ENCODE peak calls at places on chromosome 14, in seven cellular contexts. Z is spleen, S is GM23248, U is gastrocnemius medialis, X is left lung, D is adipocyte, T is uterus. I is an unnamed sample. For H3K4me1 and H3K36me3, the result is how much of the 10 kb centered on the place peaks cover.

GRCh38 chr14:32508281-32508680 is 179.2 kb downstream of the AKAP6 start:
- DNase-seq in X (no peak), Z (no peak), T (no peak), D (peak), S (peak), U (no peak), I (no peak)

GRCh38 chr14:23286904-23287479 is 1.1 kb upstream of the HOMEZ start:
- DNase-seq in T (no peak), Z (no peak), D (peak), U (no peak), S (peak), X (no peak), I (no peak)

GRCh38 chr14:95935228-95935822 is 58.7 kb downstream of the TUNAR start:
- DNase-seq in S (peak), Z (no peak), D (peak), X (no peak), U (no peak), T (no peak), I (peak)

GRCh38 chr14:70013269-70013873 is 134.2 kb downstream of the SMOC1 start:
- DNase-seq in X (no peak), U (no peak), Z (no peak), D (no peak), S (peak), T (no peak), I (no peak)

GRCh38 chr14:32068708-32069107 is 8.4 kb upstream of the ARHGAP5 start:
- DNase-seq in D (no peak), U (no peak), Z (no peak), T (no peak), S (no peak), X (no peak), I (no peak)

GRCh38 chr14:79378020-79378419 is 833.3 kb downstream of the DIO2 start:
- DNase-seq in U (no peak), D (no peak), T (no peak), Z (no peak), X (no peak), S (no peak), I (no peak)

GRCh38 chr14:54918427-54918826 is 15.8 kb upstream of the GCH1 start:
- DNase-seq in Z (no peak), X (no peak), D (no peak), T (no peak), S (no peak), U (no peak), I (no peak)

GRCh38 chr14:31941487-31941886 is 135.6 kb upstream of the ARHGAP5 start:
- DNase-seq in T (no peak), S (no peak), U (no peak), D (no peak), X (no peak), Z (no peak), I (no peak)

GRCh38 chr14:53409974-53410373 is 256.9 kb upstream of the DDHD1 start:
- DNase-seq in D (no peak), T (no peak), S (peak), U (no peak), Z (no peak), X (no peak), I (no peak)

GRCh38 chr14:57526942-57527341 is 33.3 kb upstream of the CCDC198 start:
- DNase-seq in T (no peak), D (no peak), U (no peak), Z (no peak), X (no peak), S (no peak), I (no peak)

GRCh38 chr14:68392393-68393085 is 400.3 kb downstream of the ZFP36L1 start:
- DNase-seq in Z (peak), D (no peak), S (no peak), X (peak), U (peak), T (peak), I (peak)

GRCh38 chr14:89384636-89385035 is 32.4 kb downstream of the FOXN3 start:
- DNase-seq in D (no peak), Z (no peak), S (no peak), U (no peak), T (no peak), X (no peak), I (no peak)

DNA sequence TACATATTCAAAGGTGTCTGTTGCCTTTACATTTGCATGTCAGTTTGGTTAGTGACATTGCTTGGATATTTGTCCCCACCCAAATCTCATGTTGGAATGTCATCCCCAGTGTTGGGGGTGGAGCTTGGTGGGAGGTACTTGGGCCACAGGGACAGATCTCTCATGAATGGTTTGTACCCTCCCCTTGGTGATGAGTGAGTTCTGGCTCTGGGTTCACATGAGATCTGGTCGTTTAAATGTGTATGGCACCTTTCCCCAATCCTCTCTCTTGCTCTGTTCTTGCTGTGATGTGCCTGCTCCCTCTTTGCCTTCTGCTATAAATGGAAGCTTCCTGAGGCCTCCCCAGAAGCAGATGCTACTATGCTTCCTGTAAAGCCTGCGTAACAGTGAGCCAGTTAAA is 207.9 kb upstream of the DIO3 start:
- DNase-seq in X (no peak), D (no peak), S (no peak), U (no peak), T (peak), Z (no peak), I (no peak)
- H3K4me1 ChIP-seq in X (under half), D (under half), S (under half), U (under half), T (under half), Z (under half), I (under half)

DNA sequence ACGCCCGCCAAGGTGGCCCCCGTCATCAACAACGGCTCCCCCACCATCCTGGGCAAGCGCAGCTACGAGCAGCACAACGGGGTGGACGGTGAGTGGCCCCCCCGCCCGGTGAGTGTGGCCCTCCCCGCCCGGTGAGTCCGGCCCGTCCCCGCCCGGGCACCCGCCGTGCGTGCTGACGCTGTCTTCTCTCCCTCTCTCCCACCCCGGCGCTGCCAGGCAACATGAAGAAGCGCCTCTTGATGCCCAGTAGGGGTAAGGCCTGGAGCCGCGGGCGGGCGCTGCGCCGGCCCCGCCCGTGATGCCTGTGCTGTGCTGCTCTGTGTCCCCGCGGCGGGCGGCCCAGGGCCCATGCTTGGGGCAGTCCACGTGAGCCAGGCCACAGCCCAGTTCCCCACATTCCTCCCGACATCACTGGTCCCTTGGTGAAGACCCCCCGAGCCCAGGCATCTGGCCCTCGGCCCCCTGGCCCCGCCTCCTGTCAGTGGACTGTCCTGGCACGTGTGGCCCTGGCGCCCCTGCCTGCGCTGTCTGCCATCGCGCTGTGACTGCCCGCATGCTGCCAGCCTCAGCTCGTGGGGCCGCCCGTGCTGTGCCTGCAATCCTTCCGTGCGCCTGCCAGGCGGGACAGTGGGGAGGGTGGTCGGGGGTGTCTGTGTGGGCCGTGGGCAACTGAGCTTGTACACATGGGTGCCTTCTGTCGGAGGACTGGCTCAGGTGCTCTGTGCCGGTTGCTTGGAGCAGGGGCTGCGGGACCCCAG is 8.0 kb upstream of the CRIP2 start:
- DNase-seq in D (no peak), S (no peak), U (no peak), Z (no peak), X (no peak), T (no peak), I (no peak)
- H3K36me3 ChIP-seq in D (under half), S (under half), U (under half), Z (half or more), X (under half), T (under half), I (under half)

DNA sequence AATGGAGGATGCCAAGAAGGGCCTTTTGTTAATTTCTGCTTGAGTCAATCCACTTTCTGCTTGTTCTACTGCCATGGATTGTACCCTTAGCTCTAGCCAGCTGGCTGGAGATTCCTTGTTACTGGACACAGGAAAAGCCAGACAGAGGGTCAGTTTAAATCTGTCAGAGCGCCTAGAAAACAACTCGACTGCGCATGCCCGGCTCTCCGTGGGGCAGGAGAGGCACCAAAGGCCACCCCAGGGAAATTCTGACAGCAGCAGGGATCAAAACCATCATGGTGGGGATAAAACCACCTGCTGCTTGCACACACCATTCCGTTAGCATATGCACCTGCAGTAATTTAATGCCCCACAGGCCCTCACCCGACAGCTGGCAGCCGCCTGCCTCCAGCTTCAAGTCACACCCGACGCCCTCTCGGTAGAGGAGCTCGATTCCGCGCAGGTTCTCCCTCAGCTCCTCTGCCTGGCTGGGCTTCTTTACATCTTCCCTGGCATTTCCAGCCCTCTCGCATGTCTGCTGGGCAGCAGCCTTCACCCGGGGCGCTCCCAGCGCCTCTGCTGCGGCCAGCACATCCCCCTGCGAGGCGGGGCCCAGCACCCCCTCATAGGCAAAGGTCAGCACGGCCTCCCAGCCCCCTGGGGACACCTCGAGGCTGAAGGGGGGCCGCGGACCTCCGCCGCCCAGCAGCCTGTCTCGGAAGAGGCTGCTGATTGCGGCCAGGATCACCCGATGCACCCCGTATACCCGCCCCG is 1.1 kb downstream of the KLHL33 start:
- DNase-seq in U (peak), Z (no peak), D (no peak), X (no peak), T (peak), S (no peak), I (peak)
- H3K4me3 ChIP-seq in U (peak), Z (no peak), D (peak), X (peak), T (peak), S (no peak), I (no peak)

GRCh38 chr14:93969082-93969828 is 7.1 kb downstream of the ASB2 start:
- DNase-seq in Z (peak), U (peak), D (no peak), T (no peak), S (no peak), X (no peak), I (no peak)
- H3K4me1 ChIP-seq in Z (half or more), U (half or more), D (under half), T (under half), S (under half), X (under half), I (under half)

GRCh38 chr14:34283590-34283989 is 178.4 kb downstream of the SPTSSA start:
- DNase-seq in T (no peak), X (no peak), Z (no peak), D (no peak), U (no peak), S (no peak), I (no peak)
- H3K36me3 ChIP-seq in T (under half), X (under half), Z (under half), D (under half), U (under half), S (under half), I (under half)

DNA sequence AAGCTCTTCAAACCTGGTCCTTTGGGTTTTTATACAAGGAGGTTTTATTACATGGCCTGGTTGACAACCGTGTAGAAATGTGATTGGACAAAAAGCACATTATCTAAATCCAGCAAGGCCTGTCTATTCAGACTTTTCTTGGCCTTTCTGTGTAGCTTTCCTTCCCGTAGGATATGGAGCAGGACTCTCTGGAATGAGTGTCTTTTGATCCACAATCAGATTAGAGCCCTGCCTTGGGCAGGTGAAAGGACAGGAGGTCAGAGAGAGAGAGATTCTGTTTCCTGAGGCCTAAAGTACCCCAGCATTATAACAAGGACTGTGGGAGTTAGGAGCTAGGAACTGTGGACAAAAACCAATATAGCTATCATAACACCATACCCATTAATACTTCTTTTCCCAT is 375.5 kb upstream of the RGS6 start:
- DNase-seq in U (no peak), S (no peak), Z (no peak), D (no peak), X (no peak), T (no peak), I (no peak)
- H3K4me3 ChIP-seq in U (no peak), S (no peak), Z (no peak), D (no peak), X (no peak), T (no peak), I (no peak)

GRCh38 chr14:61559641-61560201 is 135.6 kb upstream of the HIF1A start:
- DNase-seq in S (no peak), D (no peak), Z (no peak), U (no peak), T (no peak), X (no peak), I (no peak)
- H3K4me1 ChIP-seq in S (half or more), D (half or more), Z (under half), U (under half), T (under half), X (half or more), I (under half)